ENCODE peak calls at places on chromosomes 2 and 18, in ten cellular contexts. One of them, this sample, is unnamed.

GRCh38 chr2:209872675-209873074 is 101.0 kb downstream of the UNC80 start:
- DNase-seq in body of pancreas: peak
- DNase-seq in breast epithelium: peak
- DNase-seq in gastrocnemius medialis: no peak
- DNase-seq in spleen: no peak
- DNase-seq in IMR-90: no peak
- DNase-seq in HCT116: no peak
- DNase-seq in A549: peak
- DNase-seq in sigmoid colon: no peak
- DNase-seq in heart left ventricle: peak
- DNase-seq in this sample: peak

GRCh38 chr2:213202006-213202405 is 50.6 kb upstream of the IKZF2 start:
- DNase-seq in gastrocnemius medialis: no peak
- DNase-seq in spleen: no peak
- DNase-seq in heart left ventricle: no peak
- DNase-seq in HCT116: no peak
- DNase-seq in IMR-90: no peak
- DNase-seq in body of pancreas: peak
- DNase-seq in breast epithelium: no peak
- DNase-seq in A549: no peak
- DNase-seq in sigmoid colon: no peak
- DNase-seq in this sample: no peak

GRCh38 chr2:71799013-71799575 is 345.7 kb downstream of the DYSF start:
- DNase-seq in heart left ventricle: no peak
- DNase-seq in spleen: peak
- DNase-seq in HCT116: no peak
- DNase-seq in gastrocnemius medialis: no peak
- DNase-seq in breast epithelium: no peak
- DNase-seq in IMR-90: no peak
- DNase-seq in sigmoid colon: no peak
- DNase-seq in A549: no peak
- DNase-seq in body of pancreas: no peak
- DNase-seq in this sample: no peak

GRCh38 chr2:218406949-218407703 is 7.5 kb downstream of the CTDSP1 start:
- DNase-seq in A549: no peak
- DNase-seq in IMR-90: peak
- DNase-seq in HCT116: no peak
- DNase-seq in heart left ventricle: peak
- DNase-seq in gastrocnemius medialis: peak
- DNase-seq in spleen: peak
- DNase-seq in sigmoid colon: peak
- DNase-seq in breast epithelium: peak
- DNase-seq in body of pancreas: peak
- DNase-seq in this sample: peak

GRCh38 chr2:216279459-216279858 is 92.8 kb downstream of the MARCHF4 start:
- DNase-seq in body of pancreas: peak
- DNase-seq in gastrocnemius medialis: no peak
- DNase-seq in breast epithelium: no peak
- DNase-seq in IMR-90: peak
- DNase-seq in heart left ventricle: peak
- DNase-seq in A549: no peak
- DNase-seq in spleen: no peak
- DNase-seq in sigmoid colon: no peak
- DNase-seq in HCT116: no peak
- DNase-seq in this sample: no peak

GRCh38 chr18:832085-832681 is 20.1 kb upstream of the YES1 start:
- DNase-seq in body of pancreas: no peak
- DNase-seq in HCT116: peak
- DNase-seq in IMR-90: no peak
- DNase-seq in sigmoid colon: no peak
- DNase-seq in A549: peak
- DNase-seq in heart left ventricle: no peak
- DNase-seq in breast epithelium: no peak
- DNase-seq in spleen: peak
- DNase-seq in gastrocnemius medialis: no peak
- DNase-seq in this sample: peak

GRCh38 chr2:199861116-199861774 is 10.3 kb upstream of the FTCDNL1 start:
- DNase-seq in spleen: no peak
- DNase-seq in HCT116: peak
- DNase-seq in IMR-90: peak
- DNase-seq in A549: peak
- DNase-seq in body of pancreas: no peak
- DNase-seq in breast epithelium: no peak
- DNase-seq in heart left ventricle: no peak
- DNase-seq in gastrocnemius medialis: no peak
- DNase-seq in sigmoid colon: no peak
- DNase-seq in this sample: no peak

GRCh38 chr2:231781798-231782726 is 980 bp upstream of the PDE6D start:
- DNase-seq in heart left ventricle: peak
- DNase-seq in A549: peak
- DNase-seq in spleen: no peak
- DNase-seq in IMR-90: peak
- DNase-seq in body of pancreas: peak
- DNase-seq in gastrocnemius medialis: no peak
- DNase-seq in HCT116: peak
- DNase-seq in sigmoid colon: no peak
- DNase-seq in breast epithelium: no peak
- DNase-seq in this sample: no peak

GRCh38 chr2:189163889-189164288 is 15.7 kb downstream of the COL5A2 start:
- DNase-seq in spleen: no peak
- DNase-seq in sigmoid colon: no peak
- DNase-seq in heart left ventricle: no peak
- DNase-seq in gastrocnemius medialis: no peak
- DNase-seq in A549: no peak
- DNase-seq in breast epithelium: no peak
- DNase-seq in body of pancreas: no peak
- DNase-seq in HCT116: no peak
- DNase-seq in IMR-90: peak
- DNase-seq in this sample: no peak

GRCh38 chr2:85748948-85749875 is 4.6 kb upstream of the ATOH8 start:
- DNase-seq in A549: no peak
- DNase-seq in body of pancreas: no peak
- DNase-seq in gastrocnemius medialis: peak
- DNase-seq in sigmoid colon: no peak
- DNase-seq in IMR-90: no peak
- DNase-seq in HCT116: no peak
- DNase-seq in breast epithelium: no peak
- DNase-seq in spleen: peak
- DNase-seq in heart left ventricle: no peak
- DNase-seq in this sample: no peak

GRCh38 chr2:25838152-25838756 is 40.0 kb downstream of the ASXL2 start:
- DNase-seq in heart left ventricle: no peak
- DNase-seq in breast epithelium: no peak
- DNase-seq in HCT116: no peak
- DNase-seq in A549: no peak
- DNase-seq in sigmoid colon: no peak
- DNase-seq in gastrocnemius medialis: no peak
- DNase-seq in spleen: no peak
- DNase-seq in IMR-90: no peak
- DNase-seq in body of pancreas: no peak
- DNase-seq in this sample: no peak

GRCh38 chr2:120253021-120253882 is 600 bp downstream of the RALB start:
- DNase-seq in heart left ventricle: peak
- DNase-seq in IMR-90: peak
- DNase-seq in breast epithelium: peak
- DNase-seq in A549: peak
- DNase-seq in sigmoid colon: peak
- DNase-seq in gastrocnemius medialis: peak
- DNase-seq in HCT116: no peak
- DNase-seq in body of pancreas: peak
- DNase-seq in spleen: peak
- DNase-seq in this sample: peak

GRCh38 chr2:71821856-71822255 is 325.8 kb downstream of the CYP26B1 start:
- DNase-seq in HCT116: no peak
- DNase-seq in gastrocnemius medialis: no peak
- DNase-seq in A549: no peak
- DNase-seq in breast epithelium: no peak
- DNase-seq in body of pancreas: no peak
- DNase-seq in sigmoid colon: no peak
- DNase-seq in heart left ventricle: no peak
- DNase-seq in IMR-90: no peak
- DNase-seq in spleen: no peak
- DNase-seq in this sample: no peak

GRCh38 chr2:216918088-216918680 is 58.3 kb upstream of the TNP1 start:
- DNase-seq in gastrocnemius medialis: peak
- DNase-seq in breast epithelium: no peak
- DNase-seq in HCT116: peak
- DNase-seq in sigmoid colon: no peak
- DNase-seq in heart left ventricle: peak
- DNase-seq in spleen: no peak
- DNase-seq in A549: peak
- DNase-seq in IMR-90: peak
- DNase-seq in body of pancreas: no peak
- DNase-seq in this sample: no peak

GRCh38 chr2:60516383-60516811 is 37.1 kb downstream of the BCL11A start:
- DNase-seq in breast epithelium: no peak
- DNase-seq in HCT116: no peak
- DNase-seq in IMR-90: peak
- DNase-seq in spleen: no peak
- DNase-seq in heart left ventricle: no peak
- DNase-seq in body of pancreas: no peak
- DNase-seq in A549: peak
- DNase-seq in sigmoid colon: peak
- DNase-seq in gastrocnemius medialis: no peak
- DNase-seq in this sample: no peak

GRCh38 chr2:12819098-12819465 is 102.3 kb downstream of the TRIB2 start:
- DNase-seq in spleen: no peak
- DNase-seq in heart left ventricle: peak
- DNase-seq in body of pancreas: peak
- DNase-seq in breast epithelium: peak
- DNase-seq in A549: no peak
- DNase-seq in HCT116: no peak
- DNase-seq in gastrocnemius medialis: peak
- DNase-seq in sigmoid colon: peak
- DNase-seq in IMR-90: peak
- DNase-seq in this sample: peak

GRCh38 chr2:25688236-25688635 is 14.9 kb upstream of the DTNB start:
- DNase-seq in body of pancreas: no peak
- DNase-seq in heart left ventricle: no peak
- DNase-seq in sigmoid colon: no peak
- DNase-seq in gastrocnemius medialis: no peak
- DNase-seq in breast epithelium: no peak
- DNase-seq in IMR-90: no peak
- DNase-seq in spleen: peak
- DNase-seq in A549: no peak
- DNase-seq in HCT116: no peak
- DNase-seq in this sample: no peak

GRCh38 chr2:174038472-174038871 is 73.3 kb upstream of the SP3 start:
- DNase-seq in heart left ventricle: no peak
- DNase-seq in IMR-90: no peak
- DNase-seq in sigmoid colon: no peak
- DNase-seq in HCT116: no peak
- DNase-seq in spleen: no peak
- DNase-seq in gastrocnemius medialis: no peak
- DNase-seq in body of pancreas: no peak
- DNase-seq in breast epithelium: no peak
- DNase-seq in A549: no peak
- DNase-seq in this sample: no peak

GRCh38 chr2:226273440-226273839 is 526.2 kb downstream of the IRS1 start:
- DNase-seq in heart left ventricle: no peak
- DNase-seq in spleen: no peak
- DNase-seq in breast epithelium: no peak
- DNase-seq in sigmoid colon: no peak
- DNase-seq in IMR-90: peak
- DNase-seq in HCT116: no peak
- DNase-seq in body of pancreas: no peak
- DNase-seq in gastrocnemius medialis: no peak
- DNase-seq in A549: no peak
- DNase-seq in this sample: no peak

GRCh38 chr18:74631242-74632087 is 33.8 kb downstream of the ZNF407 start:
- DNase-seq in breast epithelium: no peak
- DNase-seq in A549: no peak
- DNase-seq in gastrocnemius medialis: no peak
- DNase-seq in sigmoid colon: no peak
- DNase-seq in heart left ventricle: no peak
- DNase-seq in spleen: no peak
- DNase-seq in HCT116: no peak
- DNase-seq in IMR-90: peak
- DNase-seq in body of pancreas: no peak
- DNase-seq in this sample: no peak

GRCh38 chr2:127525692-127526141 is 572 bp downstream of the IWS1 start:
- DNase-seq in gastrocnemius medialis: no peak
- DNase-seq in HCT116: no peak
- DNase-seq in spleen: no peak
- DNase-seq in heart left ventricle: peak
- DNase-seq in IMR-90: peak
- DNase-seq in breast epithelium: no peak
- DNase-seq in body of pancreas: peak
- DNase-seq in A549: peak
- DNase-seq in sigmoid colon: no peak
- DNase-seq in this sample: no peak

GRCh38 chr2:36357506-36358316 is 2.1 kb downstream of the CRIM1 start:
- DNase-seq in body of pancreas: peak
- DNase-seq in breast epithelium: no peak
- DNase-seq in gastrocnemius medialis: peak
- DNase-seq in heart left ventricle: peak
- DNase-seq in spleen: peak
- DNase-seq in A549: peak
- DNase-seq in IMR-90: peak
- DNase-seq in HCT116: peak
- DNase-seq in sigmoid colon: peak
- DNase-seq in this sample: no peak
- TF ChIP-seq POLR2A in body of pancreas: no peak
- TF ChIP-seq POLR2A in breast epithelium: no peak
- TF ChIP-seq POLR2A in gastrocnemius medialis: no peak
- TF ChIP-seq POLR2A in heart left ventricle: no peak
- TF ChIP-seq POLR2A in spleen: no peak
- TF ChIP-seq POLR2A in A549: no peak
- TF ChIP-seq POLR2A in IMR-90: peak
- TF ChIP-seq POLR2A in HCT116: no peak
- TF ChIP-seq POLR2A in sigmoid colon: peak
- TF ChIP-seq POLR2A in this sample: no peak

GRCh38 chr18:2927745-2928144 is 80.9 kb downstream of the EMILIN2 start:
- DNase-seq in HCT116: no peak
- DNase-seq in spleen: no peak
- DNase-seq in breast epithelium: no peak
- DNase-seq in gastrocnemius medialis: no peak
- DNase-seq in body of pancreas: no peak
- DNase-seq in A549: no peak
- DNase-seq in IMR-90: no peak
- DNase-seq in sigmoid colon: no peak
- DNase-seq in heart left ventricle: no peak
- DNase-seq in this sample: no peak
- TF ChIP-seq POLR2A in HCT116: no peak
- TF ChIP-seq POLR2A in spleen: no peak
- TF ChIP-seq POLR2A in breast epithelium: no peak
- TF ChIP-seq POLR2A in gastrocnemius medialis: no peak
- TF ChIP-seq POLR2A in body of pancreas: no peak
- TF ChIP-seq POLR2A in A549: no peak
- TF ChIP-seq POLR2A in IMR-90: no peak
- TF ChIP-seq POLR2A in sigmoid colon: no peak
- TF ChIP-seq POLR2A in heart left ventricle: no peak
- TF ChIP-seq POLR2A in this sample: no peak

GRCh38 chr2:122514451-122514996 is 759.1 kb downstream of the TSN start:
- DNase-seq in IMR-90: no peak
- DNase-seq in breast epithelium: no peak
- DNase-seq in sigmoid colon: no peak
- DNase-seq in spleen: no peak
- DNase-seq in A549: no peak
- DNase-seq in body of pancreas: no peak
- DNase-seq in gastrocnemius medialis: no peak
- DNase-seq in heart left ventricle: no peak
- DNase-seq in HCT116: no peak
- DNase-seq in this sample: no peak
- TF ChIP-seq POLR2A in IMR-90: no peak
- TF ChIP-seq POLR2A in breast epithelium: no peak
- TF ChIP-seq POLR2A in sigmoid colon: no peak
- TF ChIP-seq POLR2A in spleen: no peak
- TF ChIP-seq POLR2A in A549: no peak
- TF ChIP-seq POLR2A in body of pancreas: no peak
- TF ChIP-seq POLR2A in gastrocnemius medialis: no peak
- TF ChIP-seq POLR2A in heart left ventricle: no peak
- TF ChIP-seq POLR2A in HCT116: no peak
- TF ChIP-seq POLR2A in this sample: no peak

GRCh38 chr18:63309422-63309821 is 10.1 kb downstream of the BCL2 start:
- DNase-seq in spleen: no peak
- DNase-seq in body of pancreas: no peak
- DNase-seq in sigmoid colon: no peak
- DNase-seq in IMR-90: no peak
- DNase-seq in heart left ventricle: no peak
- DNase-seq in breast epithelium: no peak
- DNase-seq in gastrocnemius medialis: no peak
- DNase-seq in A549: no peak
- DNase-seq in HCT116: no peak
- DNase-seq in this sample: no peak
- TF ChIP-seq POLR2A in spleen: no peak
- TF ChIP-seq POLR2A in body of pancreas: no peak
- TF ChIP-seq POLR2A in sigmoid colon: no peak
- TF ChIP-seq POLR2A in IMR-90: no peak
- TF ChIP-seq POLR2A in heart left ventricle: no peak
- TF ChIP-seq POLR2A in breast epithelium: no peak
- TF ChIP-seq POLR2A in gastrocnemius medialis: no peak
- TF ChIP-seq POLR2A in A549: no peak
- TF ChIP-seq POLR2A in HCT116: no peak
- TF ChIP-seq POLR2A in this sample: no peak

This sample was measured in stomach.